ENCODE peak calls at places on chromosome 7, in seven cellular contexts. Q is CD8-positive, alpha-beta T cell; T is colonic mucosa; Z is aorta; V is right lobe of liver; P is psoas muscle; G is tibial artery. D is an unnamed sample.
A peak's percentile ranks its signal among the peaks of the same experiment; 100 is the strongest.

GRCh38 chr7:140441519-140441918 is 37.7 kb downstream of the RAB19 start:
- DNase-seq in Z (no peak), V (no peak), G (no peak), T (no peak), Q (no peak), P (no peak), D (no peak)

GRCh38 chr7:20798694-20799121 is 12.0 kb upstream of the SP8 start:
- DNase-seq in T (no peak), P (no peak), Z (no peak), G (no peak), Q (no peak), V (no peak), D (no peak)

GRCh38 chr7:68688416-68689086 is 909.7 kb upstream of the AUTS2 start:
- DNase-seq in V (no peak), Q (no peak), Z (no peak), P (no peak), G (no peak), T (no peak), D (no peak)

GRCh38 chr7:135770139-135770710 is 21.6 kb upstream of the FAM180A start:
- DNase-seq in Z (no peak), T (no peak), V (no peak), G (no peak), Q (no peak), P (no peak), D (no peak)

GRCh38 chr7:16579216-16579615 is 52.6 kb downstream of the LRRC72 start:
- DNase-seq in P (no peak), G (no peak), Z (no peak), T (no peak), V (no peak), Q (no peak), D (no peak)

GRCh38 chr7:116770941-116771340 is 91.4 kb upstream of the CAPZA2 start:
- DNase-seq in G (no peak), Z (no peak), P (no peak), Q (no peak), V (no peak), T (no peak), D (no peak)

GRCh38 chr7:1144269-1144771 is 15.7 kb downstream of the ZFAND2A start:
- DNase-seq in G (peak; percentile 77), Q (no peak), P (no peak), Z (peak; percentile 72), T (no peak), V (peak; percentile 81), D (no peak)

GRCh38 chr7:134565643-134566136 is 16.8 kb downstream of the AKR1B15 start:
- DNase-seq in G (peak; percentile 79), Z (peak; percentile 63), P (peak; percentile 27), V (no peak), Q (no peak), T (no peak), D (no peak)

GRCh38 chr7:36468361-36469140 is 78.9 kb downstream of the ANLN start:
- DNase-seq in Z (no peak), G (no peak), Q (no peak), V (no peak), T (no peak), P (no peak), D (no peak)

GRCh38 chr7:146539836-146540235 is 423.2 kb downstream of the CNTNAP2 start:
- DNase-seq in G (no peak), P (no peak), T (no peak), Z (no peak), Q (no peak), V (no peak), D (no peak)

GRCh38 chr7:116354546-116355422 is 144.4 kb downstream of the TES start:
- DNase-seq in Q (no peak), T (peak; percentile 32), G (peak; percentile 75), V (peak; percentile 69), Z (peak; percentile 62), P (peak; percentile 39), D (no peak)

GRCh38 chr7:142438235-142438922 is 180.5 kb upstream of the PRSS58 start:
- DNase-seq in P (no peak), Z (no peak), Q (no peak), V (no peak), T (peak; percentile 49), G (no peak), D (peak; percentile 38)

GRCh38 chr7:139598642-139599041 is 75.2 kb downstream of the CLEC2L start:
- DNase-seq in Q (no peak), T (no peak), Z (no peak), P (no peak), V (no peak), G (no peak), D (no peak)

GRCh38 chr7:5672468-5672867 is 109.0 kb downstream of the RNF216 start:
- DNase-seq in T (no peak), Q (no peak), G (no peak), Z (no peak), P (no peak), V (no peak), D (no peak)

GRCh38 chr7:7190142-7190541 is 7.8 kb downstream of the C1GALT1 start:
- DNase-seq in Q (no peak), Z (no peak), T (no peak), G (no peak), V (no peak), P (no peak), D (no peak)

GRCh38 chr7:136293841-136294391 is 316.8 kb upstream of the MTPN start:
- DNase-seq in Z (no peak), G (no peak), P (no peak), T (no peak), Q (no peak), V (no peak), D (no peak)

GRCh38 chr7:19610194-19610943 is 98.5 kb downstream of the POLR1F start:
- DNase-seq in P (no peak), Z (no peak), T (no peak), G (no peak), V (no peak), Q (no peak), D (no peak)

GRCh38 chr7:116334555-116334954 is 124.2 kb downstream of the TES start:
- DNase-seq in Q (no peak), G (no peak), T (no peak), V (no peak), Z (no peak), P (no peak), D (no peak)

GRCh38 chr7:149310990-149311573 is 49.1 kb downstream of the ZNF783 start:
- DNase-seq in Q (no peak), Z (no peak), V (no peak), G (no peak), T (no peak), P (no peak), D (no peak)

GRCh38 chr7:129401968-129402860 is 32.0 kb upstream of the STRIP2 start:
- DNase-seq in Z (no peak), Q (no peak), P (no peak), G (no peak), V (no peak), T (no peak), D (no peak)

GRCh38 chr7:26664735-26665420 is 199.5 kb downstream of the SKAP2 start:
- DNase-seq in T (no peak), G (no peak), P (no peak), Q (peak; percentile 6), Z (no peak), V (no peak), D (no peak)

GRCh38 chr7:7996568-7996967 is 28.0 kb downstream of the GLCCI1 start:
- DNase-seq in V (no peak), P (no peak), Q (no peak), Z (no peak), T (no peak), G (no peak), D (no peak)

GRCh38 chr7:44748948-44749731 is 493 bp downstream of the ZMIZ2 start:
- DNase-seq in P (no peak), Q (no peak), G (no peak), V (no peak), Z (no peak), T (no peak), D (no peak)

GRCh38 chr7:39735903-39736302 is 112.5 kb downstream of the RALA start:
- DNase-seq in Q (no peak), P (no peak), V (no peak), Z (no peak), G (no peak), T (no peak), D (no peak)

GRCh38 chr7:100089458-100090201 is 861 bp downstream of the COPS6 start:
- DNase-seq in P (no peak), Q (no peak), Z (no peak), G (no peak), V (no peak), T (no peak), D (no peak)

GRCh38 chr7:151342811-151343210 is 1.2 kb downstream of the NUB1 start:
- DNase-seq in P (no peak), Q (no peak), T (no peak), G (no peak), Z (no peak), V (no peak), D (no peak)
- H3K4me3 ChIP-seq in P (peak overlapping the region; percentile 95), Q (peak overlapping the region; percentile 82), T (peak overlapping the region; percentile 87), G (peak overlapping the region; percentile 97), Z (no peak overlapping the region), V (peak overlapping the region; percentile 92), D (no peak overlapping the region)

GRCh38 chr7:77822269-77822668 is 23.7 kb downstream of the PHTF2 start:
- DNase-seq in T (no peak), Z (no peak), Q (no peak), V (no peak), G (no peak), P (no peak), D (no peak)
- H3K9me3 ChIP-seq in T (no peaks in the 10 kb centered on the region), Z (peaks cover 2% of the 10 kb centered on the region), Q (peaks cover 11% of the 10 kb centered on the region), V (peaks cover 8% of the 10 kb centered on the region), G (peaks cover 29% of the 10 kb centered on the region), P (peaks cover 16% of the 10 kb centered on the region), D (peaks cover 47% of the 10 kb centered on the region)

GRCh38 chr7:159027091-159027802 is 117.4 kb downstream of the VIPR2 start:
- DNase-seq in V (peak; percentile 15), T (peak; percentile 18), P (no peak), Z (no peak), G (peak; percentile 54), Q (no peak), D (no peak)
- H3K4me1 ChIP-seq in V (no peaks in the 10 kb centered on the region), T (peaks cover 4% of the 10 kb centered on the region), P (no peaks in the 10 kb centered on the region), Z (no peaks in the 10 kb centered on the region), G (no peaks in the 10 kb centered on the region), Q (no peaks in the 10 kb centered on the region), D (no peaks in the 10 kb centered on the region)

GRCh38 chr7:82443044-82443800 is at the start of gene CACNA2D1:
- DNase-seq in Z (peak; percentile 54), P (peak; percentile 49), T (peak; percentile 18), Q (no peak), V (no peak), G (peak; percentile 70), D (peak; percentile 3)
- H3K4me3 ChIP-seq in Z (peak within 1 kb of the TSS; percentile 92), P (peak within 1 kb of the TSS; percentile 79), T (peak within 1 kb of the TSS; percentile 46), Q (no peak within 1 kb of the TSS), V (peak within 1 kb of the TSS; percentile 51), G (peak within 1 kb of the TSS; percentile 95), D (peak within 1 kb of the TSS; percentile 20)

GRCh38 chr7:158931899-158932298 is 75.5 kb downstream of the DYNC2I1 start:
- DNase-seq in V (no peak), Q (no peak), Z (no peak), T (no peak), P (no peak), G (no peak), D (no peak)

GRCh38 chr7:158934628-158935027 is 78.3 kb downstream of the DYNC2I1 start:
- DNase-seq in G (no peak), T (no peak), V (no peak), P (no peak), Q (no peak), Z (no peak), D (no peak)

GRCh38 chr7:158929306-158929705 is 72.9 kb downstream of the DYNC2I1 start:
- DNase-seq in Q (no peak), Z (no peak), T (no peak), P (no peak), V (no peak), G (no peak), D (no peak)

GRCh38 chr7:158935062-158935461 is 78.7 kb downstream of the DYNC2I1 start:
- DNase-seq in G (no peak), V (no peak), P (no peak), Z (no peak), Q (no peak), T (no peak), D (no peak)

GRCh38 chr7:158933468-158934139 is 77.2 kb downstream of the DYNC2I1 start:
- DNase-seq in P (no peak), G (no peak), T (no peak), Z (no peak), Q (no peak), V (no peak), D (no peak)
- H3K9me3 ChIP-seq in P (no peaks in the 10 kb centered on the region), G (peaks cover 10% of the 10 kb centered on the region), T (no peaks in the 10 kb centered on the region), Z (peaks cover 5% of the 10 kb centered on the region), Q (peaks cover 4% of the 10 kb centered on the region), V (no peaks in the 10 kb centered on the region), D (peaks cover 12% of the 10 kb centered on the region)